ENCODE peak calls at places on chromosomes 3 and 15, in five cellular contexts. One of them, this sample, is unnamed.

GRCh38 chr3:185225523-185225922 is 28.3 kb downstream of the EHHADH start:
- DNase-seq in HepG2: no peak
- DNase-seq in endothelial cell of umbilical vein: no peak
- DNase-seq in GM12878: no peak
- DNase-seq in SK-N-SH: no peak
- DNase-seq in this sample: no peak

GRCh38 chr3:195160257-195160898 is 110.6 kb downstream of the XXYLT1 start:
- DNase-seq in endothelial cell of umbilical vein: peak
- DNase-seq in HepG2: peak
- DNase-seq in SK-N-SH: peak
- DNase-seq in GM12878: no peak
- DNase-seq in this sample: no peak

GRCh38 chr15:91706366-91707032 is 147.0 kb upstream of the SLCO3A1 start:
- DNase-seq in HepG2: peak
- DNase-seq in GM12878: peak
- DNase-seq in SK-N-SH: peak
- DNase-seq in endothelial cell of umbilical vein: peak
- DNase-seq in this sample: peak

GRCh38 chr3:147409143-147410121 is at the start of gene ZIC1:
- DNase-seq in SK-N-SH: peak
- DNase-seq in HepG2: no peak
- DNase-seq in endothelial cell of umbilical vein: no peak
- DNase-seq in GM12878: no peak
- DNase-seq in this sample: no peak

GRCh38 chr15:55660153-55660552 is 72.0 kb upstream of the PYGO1 start:
- DNase-seq in HepG2: no peak
- DNase-seq in endothelial cell of umbilical vein: no peak
- DNase-seq in GM12878: no peak
- DNase-seq in SK-N-SH: no peak
- DNase-seq in this sample: no peak

GRCh38 chr15:79674124-79674465 is 222.7 kb downstream of the MTHFS start:
- DNase-seq in SK-N-SH: no peak
- DNase-seq in GM12878: no peak
- DNase-seq in HepG2: no peak
- DNase-seq in endothelial cell of umbilical vein: no peak
- DNase-seq in this sample: no peak

GRCh38 chr15:44682211-44682610 is 18.7 kb upstream of the SPG11 start:
- DNase-seq in GM12878: no peak
- DNase-seq in HepG2: no peak
- DNase-seq in SK-N-SH: no peak
- DNase-seq in endothelial cell of umbilical vein: no peak
- DNase-seq in this sample: no peak

GRCh38 chr3:62325896-62326295 is 47.5 kb downstream of the FEZF2 start:
- DNase-seq in HepG2: no peak
- DNase-seq in SK-N-SH: no peak
- DNase-seq in endothelial cell of umbilical vein: no peak
- DNase-seq in GM12878: no peak
- DNase-seq in this sample: no peak

GRCh38 chr3:37453393-37454391 is 279.3 kb upstream of the LRRFIP2 start:
- DNase-seq in SK-N-SH: peak
- DNase-seq in HepG2: peak
- DNase-seq in endothelial cell of umbilical vein: no peak
- DNase-seq in GM12878: no peak
- DNase-seq in this sample: no peak

GRCh38 chr3:45995370-45996192 is at the start of gene FYCO1:
- DNase-seq in endothelial cell of umbilical vein: peak
- DNase-seq in GM12878: peak
- DNase-seq in HepG2: peak
- DNase-seq in SK-N-SH: peak
- DNase-seq in this sample: no peak

GRCh38 chr3:127815001-127815400 is 7.3 kb downstream of the MGLL start:
- DNase-seq in HepG2: no peak
- DNase-seq in GM12878: no peak
- DNase-seq in SK-N-SH: no peak
- DNase-seq in endothelial cell of umbilical vein: no peak
- DNase-seq in this sample: no peak

GRCh38 chr3:52313188-52313773 is 2.8 kb upstream of the DNAH1 start:
- DNase-seq in endothelial cell of umbilical vein: no peak
- DNase-seq in SK-N-SH: no peak
- DNase-seq in HepG2: no peak
- DNase-seq in GM12878: no peak
- DNase-seq in this sample: no peak

GRCh38 chr3:11452988-11453847 is 181.0 kb downstream of the ATG7 start:
- DNase-seq in SK-N-SH: no peak
- DNase-seq in endothelial cell of umbilical vein: peak
- DNase-seq in HepG2: peak
- DNase-seq in GM12878: no peak
- DNase-seq in this sample: no peak

DNA sequence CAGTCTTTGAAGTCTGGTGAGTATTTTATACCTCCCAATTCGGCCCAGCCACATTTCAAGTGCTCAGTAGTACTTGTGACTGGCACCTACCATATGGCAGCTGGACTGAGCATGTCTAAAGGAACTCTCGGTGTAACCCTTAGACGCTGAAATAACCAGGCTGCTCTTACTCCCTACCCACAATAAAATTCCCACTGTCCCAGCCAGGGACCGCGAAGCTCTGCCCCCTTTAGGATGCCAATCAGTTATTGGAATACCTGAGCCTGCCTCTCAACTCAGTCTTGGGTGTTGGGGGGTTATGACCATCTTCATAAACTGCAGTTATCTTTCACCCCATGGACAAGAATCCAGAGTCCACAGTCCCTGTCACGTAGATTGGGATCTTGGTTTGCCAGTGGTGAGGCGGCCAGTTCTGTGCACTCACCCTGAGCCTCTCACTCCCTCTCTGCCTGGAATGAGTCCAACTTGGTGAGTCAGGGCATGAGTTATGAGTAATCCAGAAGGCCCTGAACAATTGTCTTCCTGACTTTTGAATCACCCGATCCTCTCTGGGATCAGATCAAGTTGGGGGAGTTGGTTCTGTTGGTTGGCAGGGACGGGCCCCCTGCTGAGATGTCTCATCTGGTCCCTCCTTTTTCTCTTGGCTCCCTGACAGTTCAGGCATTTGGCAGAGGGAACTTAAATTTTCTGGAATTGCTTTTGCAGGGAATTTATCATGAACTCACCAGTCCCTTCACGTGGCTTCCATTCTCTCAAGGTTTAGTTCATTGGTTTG is 120.1 kb upstream of the UBE2E1 start:
- DNase-seq in HepG2: peak
- DNase-seq in SK-N-SH: peak
- DNase-seq in GM12878: no peak
- DNase-seq in endothelial cell of umbilical vein: peak
- DNase-seq in this sample: no peak
- TF ChIP-seq POLR2AphosphoS5 in HepG2: no peak
- TF ChIP-seq POLR2AphosphoS5 in SK-N-SH: peak
- TF ChIP-seq POLR2AphosphoS5 in GM12878: no peak
- TF ChIP-seq POLR2AphosphoS5 in endothelial cell of umbilical vein: peak
- TF ChIP-seq POLR2AphosphoS5 in this sample: no peak

GRCh38 chr3:33125840-33126239 is 12.0 kb downstream of the CRTAP start:
- DNase-seq in endothelial cell of umbilical vein: no peak
- DNase-seq in GM12878: no peak
- DNase-seq in HepG2: no peak
- DNase-seq in SK-N-SH: no peak
- DNase-seq in this sample: no peak

GRCh38 chr3:33132019-33132360 is 18.2 kb downstream of the CRTAP start:
- DNase-seq in endothelial cell of umbilical vein: no peak
- DNase-seq in GM12878: no peak
- DNase-seq in HepG2: no peak
- DNase-seq in SK-N-SH: no peak
- DNase-seq in this sample: no peak

GRCh38 chr3:33130144-33130543 is 16.3 kb downstream of the CRTAP start:
- DNase-seq in SK-N-SH: no peak
- DNase-seq in HepG2: no peak
- DNase-seq in endothelial cell of umbilical vein: peak
- DNase-seq in GM12878: no peak
- DNase-seq in this sample: no peak

GRCh38 chr3:33131328-33132018 is 17.7 kb downstream of the CRTAP start:
- DNase-seq in endothelial cell of umbilical vein: peak
- DNase-seq in SK-N-SH: peak
- DNase-seq in HepG2: peak
- DNase-seq in GM12878: no peak
- DNase-seq in this sample: peak

GRCh38 chr3:33128706-33129105 is 14.9 kb downstream of the CRTAP start:
- DNase-seq in endothelial cell of umbilical vein: no peak
- DNase-seq in GM12878: no peak
- DNase-seq in HepG2: no peak
- DNase-seq in SK-N-SH: no peak
- DNase-seq in this sample: no peak
- H3K9ac ChIP-seq in endothelial cell of umbilical vein: no peak
- H3K9ac ChIP-seq in GM12878: no peak
- H3K9ac ChIP-seq in HepG2: no peak
- H3K9ac ChIP-seq in SK-N-SH: no peak
- H3K9ac ChIP-seq in this sample: no peak

GRCh38 chr3:177426151-177426904 is 229.0 kb upstream of the TBL1XR1 start:
- DNase-seq in SK-N-SH: no peak
- DNase-seq in HepG2: no peak
- DNase-seq in endothelial cell of umbilical vein: no peak
- DNase-seq in GM12878: no peak
- DNase-seq in this sample: peak

GRCh38 chr3:177429066-177429465 is 231.8 kb upstream of the TBL1XR1 start:
- DNase-seq in endothelial cell of umbilical vein: no peak
- DNase-seq in SK-N-SH: no peak
- DNase-seq in GM12878: no peak
- DNase-seq in HepG2: no peak
- DNase-seq in this sample: no peak

GRCh38 chr3:177427096-177427495 is 229.8 kb upstream of the TBL1XR1 start:
- DNase-seq in GM12878: peak
- DNase-seq in SK-N-SH: no peak
- DNase-seq in endothelial cell of umbilical vein: no peak
- DNase-seq in HepG2: no peak
- DNase-seq in this sample: no peak

GRCh38 chr3:177429772-177430171 is 232.5 kb upstream of the TBL1XR1 start:
- DNase-seq in GM12878: no peak
- DNase-seq in endothelial cell of umbilical vein: no peak
- DNase-seq in HepG2: no peak
- DNase-seq in SK-N-SH: no peak
- DNase-seq in this sample: no peak

GRCh38 chr3:177427540-177427939 is 230.3 kb upstream of the TBL1XR1 start:
- DNase-seq in SK-N-SH: no peak
- DNase-seq in endothelial cell of umbilical vein: no peak
- DNase-seq in GM12878: no peak
- DNase-seq in HepG2: no peak
- DNase-seq in this sample: no peak
- H3K4me3 ChIP-seq in SK-N-SH: no peak
- H3K4me3 ChIP-seq in endothelial cell of umbilical vein: no peak
- H3K4me3 ChIP-seq in GM12878: no peak
- H3K4me3 ChIP-seq in HepG2: no peak
- H3K4me3 ChIP-seq in this sample: no peak

GRCh38 chr15:74614744-74615312 is 808 bp upstream of the CLK3 start:
- DNase-seq in GM12878: peak
- DNase-seq in endothelial cell of umbilical vein: no peak
- DNase-seq in SK-N-SH: peak
- DNase-seq in HepG2: no peak
- DNase-seq in this sample: no peak
- TF ChIP-seq POLR2AphosphoS5 in GM12878: no peak
- TF ChIP-seq POLR2AphosphoS5 in endothelial cell of umbilical vein: no peak
- TF ChIP-seq POLR2AphosphoS5 in SK-N-SH: peak
- TF ChIP-seq POLR2AphosphoS5 in HepG2: no peak
- TF ChIP-seq POLR2AphosphoS5 in this sample: peak

GRCh38 chr3:197165890-197166289 is 132.5 kb downstream of the DLG1 start:
- DNase-seq in HepG2: no peak
- DNase-seq in endothelial cell of umbilical vein: no peak
- DNase-seq in SK-N-SH: peak
- DNase-seq in GM12878: no peak
- DNase-seq in this sample: no peak
- H3K9ac ChIP-seq in HepG2: no peak
- H3K9ac ChIP-seq in endothelial cell of umbilical vein: no peak
- H3K9ac ChIP-seq in SK-N-SH: no peak
- H3K9ac ChIP-seq in GM12878: no peak
- H3K9ac ChIP-seq in this sample: no peak

GRCh38 chr3:29338981-29339833 is 58.3 kb downstream of the RBMS3 start:
- DNase-seq in endothelial cell of umbilical vein: no peak
- DNase-seq in SK-N-SH: no peak
- DNase-seq in HepG2: no peak
- DNase-seq in GM12878: no peak
- DNase-seq in this sample: no peak
- H3K4me3 ChIP-seq in endothelial cell of umbilical vein: no peak
- H3K4me3 ChIP-seq in SK-N-SH: no peak
- H3K4me3 ChIP-seq in HepG2: no peak
- H3K4me3 ChIP-seq in GM12878: no peak
- H3K4me3 ChIP-seq in this sample: no peak

DNA sequence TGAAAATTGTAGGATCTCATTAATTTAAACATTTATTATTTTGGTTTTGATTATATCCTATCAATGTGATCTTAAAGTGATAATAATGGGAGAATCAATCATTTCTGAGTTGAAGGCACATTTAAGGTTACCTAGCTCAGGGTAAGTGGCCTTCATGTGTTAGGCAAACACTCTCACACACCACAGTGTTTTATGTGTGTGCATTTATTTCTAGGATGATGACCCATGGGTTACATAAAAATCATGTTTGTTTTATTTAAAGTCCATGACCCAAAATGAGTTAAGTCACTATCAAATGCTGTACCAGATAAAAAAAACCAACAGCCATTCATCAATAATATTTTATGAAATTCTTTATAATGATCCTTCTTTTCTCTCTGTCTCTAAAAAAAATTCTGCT is 520.8 kb downstream of the GRM7 start:
- DNase-seq in HepG2: no peak
- DNase-seq in SK-N-SH: no peak
- DNase-seq in endothelial cell of umbilical vein: no peak
- DNase-seq in GM12878: no peak
- DNase-seq in this sample: no peak
- TF ChIP-seq POLR2AphosphoS5 in HepG2: no peak
- TF ChIP-seq POLR2AphosphoS5 in SK-N-SH: no peak
- TF ChIP-seq POLR2AphosphoS5 in endothelial cell of umbilical vein: no peak
- TF ChIP-seq POLR2AphosphoS5 in GM12878: no peak
- TF ChIP-seq POLR2AphosphoS5 in this sample: no peak

GRCh38 chr3:28343144-28343543 is 5.4 kb upstream of the ZCWPW2 start:
- DNase-seq in GM12878: no peak
- DNase-seq in HepG2: no peak
- DNase-seq in SK-N-SH: no peak
- DNase-seq in endothelial cell of umbilical vein: no peak
- DNase-seq in this sample: no peak
- H3K9ac ChIP-seq in GM12878: no peak
- H3K9ac ChIP-seq in HepG2: no peak
- H3K9ac ChIP-seq in SK-N-SH: no peak
- H3K9ac ChIP-seq in endothelial cell of umbilical vein: no peak
- H3K9ac ChIP-seq in this sample: no peak

GRCh38 chr3:67044295-67044694 is 46.2 kb downstream of the KBTBD8 start:
- DNase-seq in GM12878: no peak
- DNase-seq in SK-N-SH: no peak
- DNase-seq in endothelial cell of umbilical vein: no peak
- DNase-seq in HepG2: no peak
- DNase-seq in this sample: no peak
- H3K4me3 ChIP-seq in GM12878: no peak
- H3K4me3 ChIP-seq in SK-N-SH: no peak
- H3K4me3 ChIP-seq in endothelial cell of umbilical vein: no peak
- H3K4me3 ChIP-seq in HepG2: no peak
- H3K4me3 ChIP-seq in this sample: no peak